ENCODE peak calls at places on chromosomes 4 and X, in seven cellular contexts. L is dorsolateral prefrontal cortex; D is activated naive CD4-positive, alpha-beta T cell; P is left lung; W is left colon; C is H9; I is endodermal cell. E is an unnamed sample.

GRCh38 chrX:78377186-78377585 is 49.8 kb upstream of the CYSLTR1 start:
- DNase-seq in L (no peak), D (no peak), P (no peak), W (no peak), C (no peak), I (no peak), E (no peak)

GRCh38 chr4:2255501-2256155 is 6.3 kb downstream of the MXD4 start:
- DNase-seq in L (peak), D (no peak), P (peak), W (peak), C (peak), I (peak), E (no peak)

GRCh38 chr4:70849277-70849676 is 9.6 kb upstream of the GRSF1 start:
- DNase-seq in L (no peak), D (no peak), P (no peak), W (no peak), C (no peak), I (no peak), E (no peak)

GRCh38 chr4:48139688-48140087 is 5.6 kb upstream of the TXK start:
- DNase-seq in L (peak), D (peak), P (no peak), W (no peak), C (no peak), I (no peak), E (no peak)

GRCh38 chr4:108850407-108850709 is 87.5 kb upstream of the ETNPPL start:
- DNase-seq in L (no peak), D (no peak), P (no peak), W (no peak), C (no peak), I (no peak), E (no peak)

GRCh38 chrX:40105016-40105790 is 7.4 kb upstream of the BCOR start:
- DNase-seq in L (no peak), D (no peak), P (peak), W (peak), C (peak), I (peak), E (no peak)

GRCh38 chr4:101102114-101102752 is 245.1 kb downstream of the PPP3CA start:
- DNase-seq in L (peak), D (no peak), P (no peak), W (peak), C (no peak), I (no peak), E (peak)

GRCh38 chr4:1749826-1750225 is 28.5 kb downstream of the TACC3 start:
- DNase-seq in L (no peak), D (no peak), P (no peak), W (no peak), C (no peak), I (no peak), E (no peak)

GRCh38 chr4:139828966-139829662 is 163.5 kb downstream of the MGST2 start:
- DNase-seq in L (no peak), D (no peak), P (no peak), W (no peak), C (no peak), I (no peak), E (no peak)

GRCh38 chr4:2044542-2045517 is 14.3 kb upstream of the NAT8L start:
- DNase-seq in L (no peak), D (no peak), P (no peak), W (no peak), C (no peak), I (peak), E (no peak)